ENCODE peak calls at places on chromosomes 16 and 17, in six cellular contexts. R, T, U, K, Q and X are unnamed samples.
A peak's percentile ranks its signal among the peaks of the same experiment; 100 is the strongest.

GRCh38 chr16:66927918-66928649 is 2.7 kb upstream of the RRAD start:
- DNase-seq in T (peak; percentile 50), K (no peak), Q (no peak), R (no peak), U (no peak), X (no peak)

GRCh38 chr16:30430428-30430970 is 669 bp upstream of the DCTPP1 start:
- DNase-seq in R (no peak), Q (no peak), K (peak; percentile 5), U (no peak), T (no peak), X (no peak)

GRCh38 chr17:77872714-77873517 is 85.6 kb upstream of the TNRC6C start:
- DNase-seq in Q (no peak), R (no peak), T (no peak), U (peak; percentile 94), K (no peak), X (no peak)

GRCh38 chr17:4950757-4951204 is at the start of gene ENO3:
- DNase-seq in T (no peak), R (peak; percentile 60), K (no peak), U (peak; percentile 91), Q (no peak), X (no peak)

GRCh38 chr16:48687421-48688038 is 77.5 kb upstream of the N4BP1 start:
- DNase-seq in U (peak; percentile 87), Q (no peak), R (peak; percentile 88), T (peak; percentile 67), K (peak; percentile 41), X (no peak)

GRCh38 chr16:2054543-2055245 is 6.9 kb downstream of the TSC2 start:
- DNase-seq in K (no peak), T (no peak), R (no peak), Q (no peak), U (no peak), X (no peak)

GRCh38 chr17:50198026-50198669 is 3.3 kb downstream of the COL1A1 start:
- DNase-seq in T (peak; percentile 63), U (peak; percentile 78), R (peak; percentile 72), Q (peak; percentile 48), K (peak; percentile 53), X (peak; percentile 13)

GRCh38 chr17:50361561-50362480 is 11.2 kb downstream of the MRPL27 start:
- DNase-seq in T (peak; percentile 74), R (peak; percentile 84), Q (peak; percentile 33), K (peak; percentile 61), U (peak; percentile 76), X (no peak)

GRCh38 chr16:75111514-75112280 is 4.9 kb downstream of the LDHD start:
- DNase-seq in T (no peak), U (no peak), Q (no peak), K (no peak), R (no peak), X (no peak)

GRCh38 chr17:21677126-21677910 is 15.0 kb upstream of the KCNJ18 start:
- DNase-seq in T (no peak), U (no peak), K (no peak), Q (no peak), R (no peak), X (no peak)

GRCh38 chr17:65984299-65984698 is 207.6 kb downstream of the CEP112 start:
- DNase-seq in U (no peak), R (no peak), Q (no peak), K (no peak), T (peak; percentile 68), X (no peak)